ENCODE peak calls at places on chromosomes 3 and 15, in nine cellular contexts. One of them, this sample, is unnamed. For H3K9me3, the result is how much of the 10 kb centered on the place peaks cover.

GRCh38 chr3:66567066-66567465 is 66.2 kb upstream of the LRIG1 start:
- DNase-seq in heart left ventricle: no peak
- DNase-seq in SJSA1: no peak
- DNase-seq in aorta: no peak
- DNase-seq in psoas muscle: no peak
- DNase-seq in GM23248: no peak
- DNase-seq in neural progenitor cell: no peak
- DNase-seq in stomach: no peak
- DNase-seq in CD8-positive, alpha-beta memory T cell: no peak
- DNase-seq in this sample: no peak

GRCh38 chr3:43296565-43296964 is 10.2 kb downstream of the SNRK start:
- DNase-seq in GM23248: peak
- DNase-seq in CD8-positive, alpha-beta memory T cell: peak
- DNase-seq in aorta: peak
- DNase-seq in stomach: no peak
- DNase-seq in heart left ventricle: peak
- DNase-seq in psoas muscle: no peak
- DNase-seq in neural progenitor cell: no peak
- DNase-seq in SJSA1: no peak
- DNase-seq in this sample: no peak

GRCh38 chr3:39281533-39281932 is 1.7 kb upstream of the CX3CR1 start:
- DNase-seq in psoas muscle: no peak
- DNase-seq in SJSA1: no peak
- DNase-seq in CD8-positive, alpha-beta memory T cell: no peak
- DNase-seq in neural progenitor cell: no peak
- DNase-seq in heart left ventricle: peak
- DNase-seq in aorta: peak
- DNase-seq in stomach: no peak
- DNase-seq in GM23248: no peak
- DNase-seq in this sample: no peak

GRCh38 chr3:13158871-13159270 is 85.6 kb upstream of the IQSEC1 start:
- DNase-seq in aorta: no peak
- DNase-seq in psoas muscle: no peak
- DNase-seq in GM23248: no peak
- DNase-seq in heart left ventricle: no peak
- DNase-seq in SJSA1: no peak
- DNase-seq in CD8-positive, alpha-beta memory T cell: no peak
- DNase-seq in stomach: no peak
- DNase-seq in neural progenitor cell: no peak
- DNase-seq in this sample: no peak

GRCh38 chr3:99863002-99863401 is 45.3 kb downstream of the CMSS1 start:
- DNase-seq in neural progenitor cell: no peak
- DNase-seq in psoas muscle: no peak
- DNase-seq in SJSA1: no peak
- DNase-seq in heart left ventricle: no peak
- DNase-seq in aorta: no peak
- DNase-seq in stomach: no peak
- DNase-seq in GM23248: no peak
- DNase-seq in CD8-positive, alpha-beta memory T cell: no peak
- DNase-seq in this sample: no peak

GRCh38 chr15:60511351-60512157 is 32.6 kb upstream of the ICE2 start:
- DNase-seq in neural progenitor cell: no peak
- DNase-seq in GM23248: no peak
- DNase-seq in CD8-positive, alpha-beta memory T cell: no peak
- DNase-seq in stomach: no peak
- DNase-seq in heart left ventricle: no peak
- DNase-seq in SJSA1: no peak
- DNase-seq in psoas muscle: no peak
- DNase-seq in aorta: no peak
- DNase-seq in this sample: no peak

GRCh38 chr15:67003586-67003985 is 61.8 kb upstream of the SMAD3 start:
- DNase-seq in aorta: no peak
- DNase-seq in heart left ventricle: no peak
- DNase-seq in neural progenitor cell: no peak
- DNase-seq in GM23248: peak
- DNase-seq in stomach: no peak
- DNase-seq in psoas muscle: no peak
- DNase-seq in CD8-positive, alpha-beta memory T cell: no peak
- DNase-seq in SJSA1: peak
- DNase-seq in this sample: peak

GRCh38 chr15:88920186-88920891 is 7.2 kb upstream of the MFGE8 start:
- DNase-seq in heart left ventricle: no peak
- DNase-seq in CD8-positive, alpha-beta memory T cell: no peak
- DNase-seq in psoas muscle: peak
- DNase-seq in GM23248: peak
- DNase-seq in SJSA1: peak
- DNase-seq in stomach: no peak
- DNase-seq in aorta: peak
- DNase-seq in neural progenitor cell: no peak
- DNase-seq in this sample: peak

GRCh38 chr3:128864351-128864811 is 15.0 kb upstream of the ACAD9 start:
- DNase-seq in aorta: no peak
- DNase-seq in SJSA1: no peak
- DNase-seq in heart left ventricle: no peak
- DNase-seq in neural progenitor cell: peak
- DNase-seq in CD8-positive, alpha-beta memory T cell: no peak
- DNase-seq in psoas muscle: no peak
- DNase-seq in stomach: no peak
- DNase-seq in GM23248: peak
- DNase-seq in this sample: no peak

GRCh38 chr3:49769516-49769915 is 16.8 kb downstream of the IP6K1 start:
- DNase-seq in neural progenitor cell: no peak
- DNase-seq in stomach: no peak
- DNase-seq in heart left ventricle: no peak
- DNase-seq in CD8-positive, alpha-beta memory T cell: no peak
- DNase-seq in SJSA1: peak
- DNase-seq in psoas muscle: no peak
- DNase-seq in aorta: no peak
- DNase-seq in GM23248: no peak
- DNase-seq in this sample: no peak

GRCh38 chr3:49771340-49771938 is 14.9 kb downstream of the IP6K1 start:
- DNase-seq in neural progenitor cell: no peak
- DNase-seq in psoas muscle: no peak
- DNase-seq in heart left ventricle: no peak
- DNase-seq in stomach: no peak
- DNase-seq in GM23248: no peak
- DNase-seq in CD8-positive, alpha-beta memory T cell: no peak
- DNase-seq in aorta: no peak
- DNase-seq in SJSA1: no peak
- DNase-seq in this sample: no peak

GRCh38 chr3:49775538-49775937 is 10.8 kb downstream of the IP6K1 start:
- DNase-seq in psoas muscle: no peak
- DNase-seq in GM23248: no peak
- DNase-seq in heart left ventricle: no peak
- DNase-seq in CD8-positive, alpha-beta memory T cell: no peak
- DNase-seq in stomach: peak
- DNase-seq in SJSA1: no peak
- DNase-seq in aorta: no peak
- DNase-seq in neural progenitor cell: no peak
- DNase-seq in this sample: no peak

GRCh38 chr3:49772703-49773102 is 13.6 kb downstream of the IP6K1 start:
- DNase-seq in psoas muscle: no peak
- DNase-seq in aorta: no peak
- DNase-seq in CD8-positive, alpha-beta memory T cell: no peak
- DNase-seq in GM23248: no peak
- DNase-seq in heart left ventricle: no peak
- DNase-seq in SJSA1: no peak
- DNase-seq in neural progenitor cell: no peak
- DNase-seq in stomach: no peak
- DNase-seq in this sample: no peak

DNA sequence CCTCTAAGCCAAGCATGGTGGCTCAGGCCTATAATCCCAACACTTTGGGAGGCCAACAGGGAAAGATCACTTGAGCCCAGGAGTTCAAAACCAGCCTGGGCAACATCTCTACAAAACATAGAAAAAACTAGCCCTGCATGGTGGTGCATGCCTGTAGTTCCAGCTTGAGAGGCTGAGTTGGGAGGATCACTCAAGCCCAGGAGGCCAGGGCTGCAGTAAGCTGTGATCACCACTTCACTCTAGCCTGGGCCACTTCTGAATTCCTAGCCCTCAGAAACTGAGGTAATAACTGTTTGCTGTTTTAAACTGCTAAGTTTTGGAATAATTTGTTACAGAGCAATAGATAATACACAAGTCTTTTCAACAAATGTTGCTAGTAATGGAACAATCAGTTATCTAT is 16.4 kb downstream of the IP6K1 start:
- DNase-seq in stomach: no peak
- DNase-seq in heart left ventricle: no peak
- DNase-seq in neural progenitor cell: no peak
- DNase-seq in SJSA1: no peak
- DNase-seq in CD8-positive, alpha-beta memory T cell: no peak
- DNase-seq in psoas muscle: no peak
- DNase-seq in GM23248: no peak
- DNase-seq in aorta: no peak
- DNase-seq in this sample: no peak
- H3K4me3 ChIP-seq in stomach: no peak
- H3K4me3 ChIP-seq in heart left ventricle: no peak
- H3K4me3 ChIP-seq in neural progenitor cell: no peak
- H3K4me3 ChIP-seq in SJSA1: no peak
- H3K4me3 ChIP-seq in CD8-positive, alpha-beta memory T cell: no peak
- H3K4me3 ChIP-seq in psoas muscle: no peak
- H3K4me3 ChIP-seq in GM23248: no peak
- H3K4me3 ChIP-seq in aorta: no peak
- H3K4me3 ChIP-seq in this sample: no peak

DNA sequence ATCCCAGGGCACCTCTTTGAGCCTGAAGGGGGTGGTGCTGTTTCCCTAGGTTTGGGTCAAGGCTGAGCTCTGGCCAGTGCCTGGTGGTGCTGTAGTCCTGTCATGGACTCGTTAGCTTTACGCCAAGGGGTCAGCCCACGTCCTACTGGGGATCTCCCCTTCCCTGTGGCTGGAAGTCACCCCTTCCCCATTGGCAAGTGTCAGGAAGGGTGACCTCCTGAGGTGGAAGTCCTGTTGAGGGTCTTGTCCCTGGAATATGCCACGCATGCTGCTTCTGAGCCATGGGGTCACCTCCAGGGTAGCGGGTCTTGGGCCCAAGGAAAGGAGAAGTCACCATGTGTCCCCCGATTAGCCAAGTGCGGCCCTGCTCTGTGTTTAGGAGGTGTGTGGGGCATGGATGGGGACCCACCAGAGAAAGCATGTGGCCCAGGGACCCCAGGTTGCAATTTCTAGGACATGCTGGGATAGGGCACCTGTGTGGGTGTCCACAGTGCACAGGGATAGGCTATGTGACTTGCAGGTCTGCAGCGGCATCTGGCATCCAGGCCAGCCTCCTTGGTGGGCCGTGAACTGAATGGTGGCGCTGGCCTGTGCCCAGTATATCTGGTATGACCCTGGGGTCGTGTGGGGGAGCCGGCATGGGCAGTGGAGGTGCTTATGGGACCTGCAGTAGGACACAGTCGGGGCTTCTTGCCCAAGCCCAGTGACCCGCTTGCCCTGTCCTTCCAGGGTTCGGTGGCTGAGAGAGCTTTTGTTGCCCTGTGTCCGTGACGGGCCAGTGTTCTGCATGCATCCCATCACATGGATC is 226.7 kb downstream of the SNRPN start:
- DNase-seq in neural progenitor cell: no peak
- DNase-seq in aorta: peak
- DNase-seq in heart left ventricle: no peak
- DNase-seq in stomach: peak
- DNase-seq in GM23248: no peak
- DNase-seq in CD8-positive, alpha-beta memory T cell: no peak
- DNase-seq in SJSA1: no peak
- DNase-seq in psoas muscle: peak
- DNase-seq in this sample: no peak
- H3K9me3 ChIP-seq in neural progenitor cell: under half
- H3K9me3 ChIP-seq in aorta: under half
- H3K9me3 ChIP-seq in heart left ventricle: under half
- H3K9me3 ChIP-seq in stomach: half or more
- H3K9me3 ChIP-seq in GM23248: under half
- H3K9me3 ChIP-seq in CD8-positive, alpha-beta memory T cell: under half
- H3K9me3 ChIP-seq in SJSA1: under half
- H3K9me3 ChIP-seq in psoas muscle: under half
- H3K9me3 ChIP-seq in this sample: under half

GRCh38 chr3:32956750-32957570 is 5.5 kb downstream of the CCR4 start:
- DNase-seq in stomach: no peak
- DNase-seq in aorta: no peak
- DNase-seq in psoas muscle: no peak
- DNase-seq in GM23248: no peak
- DNase-seq in SJSA1: no peak
- DNase-seq in heart left ventricle: no peak
- DNase-seq in neural progenitor cell: no peak
- DNase-seq in CD8-positive, alpha-beta memory T cell: no peak
- DNase-seq in this sample: no peak
- H3K4me3 ChIP-seq in stomach: no peak
- H3K4me3 ChIP-seq in aorta: no peak
- H3K4me3 ChIP-seq in psoas muscle: no peak
- H3K4me3 ChIP-seq in GM23248: no peak
- H3K4me3 ChIP-seq in SJSA1: no peak
- H3K4me3 ChIP-seq in heart left ventricle: no peak
- H3K4me3 ChIP-seq in neural progenitor cell: no peak
- H3K4me3 ChIP-seq in CD8-positive, alpha-beta memory T cell: no peak
- H3K4me3 ChIP-seq in this sample: no peak

GRCh38 chr3:193344471-193344870 is 34.1 kb downstream of the ATP13A5 start:
- DNase-seq in GM23248: no peak
- DNase-seq in stomach: no peak
- DNase-seq in CD8-positive, alpha-beta memory T cell: no peak
- DNase-seq in psoas muscle: no peak
- DNase-seq in heart left ventricle: no peak
- DNase-seq in SJSA1: no peak
- DNase-seq in aorta: no peak
- DNase-seq in neural progenitor cell: no peak
- DNase-seq in this sample: no peak

GRCh38 chr3:193343726-193344222 is 34.8 kb downstream of the ATP13A5 start:
- DNase-seq in aorta: no peak
- DNase-seq in psoas muscle: no peak
- DNase-seq in SJSA1: no peak
- DNase-seq in heart left ventricle: no peak
- DNase-seq in GM23248: no peak
- DNase-seq in neural progenitor cell: no peak
- DNase-seq in CD8-positive, alpha-beta memory T cell: no peak
- DNase-seq in stomach: no peak
- DNase-seq in this sample: no peak

GRCh38 chr3:193346259-193346658 is 32.3 kb downstream of the ATP13A5 start:
- DNase-seq in heart left ventricle: no peak
- DNase-seq in SJSA1: no peak
- DNase-seq in psoas muscle: no peak
- DNase-seq in GM23248: no peak
- DNase-seq in aorta: no peak
- DNase-seq in stomach: no peak
- DNase-seq in CD8-positive, alpha-beta memory T cell: no peak
- DNase-seq in neural progenitor cell: no peak
- DNase-seq in this sample: no peak

GRCh38 chr3:193345431-193345830 is 33.1 kb downstream of the ATP13A5 start:
- DNase-seq in stomach: no peak
- DNase-seq in CD8-positive, alpha-beta memory T cell: no peak
- DNase-seq in aorta: no peak
- DNase-seq in GM23248: no peak
- DNase-seq in heart left ventricle: no peak
- DNase-seq in SJSA1: no peak
- DNase-seq in neural progenitor cell: no peak
- DNase-seq in psoas muscle: no peak
- DNase-seq in this sample: no peak

DNA sequence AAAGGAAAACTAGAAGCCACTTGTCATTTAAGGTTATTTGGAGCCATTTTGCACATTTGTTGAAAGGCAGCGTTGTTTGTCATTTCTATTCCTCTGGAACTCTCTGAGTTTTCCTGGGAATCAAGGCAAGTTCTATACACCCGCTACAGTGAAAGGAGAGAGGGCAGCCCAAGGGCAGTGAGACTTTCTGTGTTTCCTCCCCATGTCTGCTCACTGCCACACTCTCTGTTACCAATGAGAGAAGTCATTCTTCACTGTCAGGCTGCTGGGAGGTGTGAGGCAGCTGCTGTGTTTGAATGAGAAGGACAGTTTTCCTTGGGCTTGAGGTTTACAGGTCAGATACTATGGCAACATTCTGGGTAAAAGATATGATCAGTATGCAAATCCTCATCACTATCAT is 36.0 kb downstream of the ATP13A5 start:
- DNase-seq in stomach: no peak
- DNase-seq in CD8-positive, alpha-beta memory T cell: no peak
- DNase-seq in heart left ventricle: no peak
- DNase-seq in SJSA1: no peak
- DNase-seq in psoas muscle: no peak
- DNase-seq in aorta: no peak
- DNase-seq in neural progenitor cell: no peak
- DNase-seq in GM23248: no peak
- DNase-seq in this sample: peak
- H3K9me3 ChIP-seq in stomach: under half
- H3K9me3 ChIP-seq in CD8-positive, alpha-beta memory T cell: under half
- H3K9me3 ChIP-seq in heart left ventricle: under half
- H3K9me3 ChIP-seq in SJSA1: under half
- H3K9me3 ChIP-seq in psoas muscle: under half
- H3K9me3 ChIP-seq in aorta: under half
- H3K9me3 ChIP-seq in neural progenitor cell: under half
- H3K9me3 ChIP-seq in GM23248: under half
- H3K9me3 ChIP-seq in this sample: under half

This sample was measured in SJCRH30.